ENCODE peak calls at places on chromosome X, in four cellular contexts. W is right lobe of liver, C is HCT116, O is GM12892. T is an unnamed sample.

GRCh38 chrX:42386681-42387080 is 391.3 kb downstream of the PPP1R2C start:
- DNase-seq in W (no peak), C (no peak), O (no peak), T (no peak)

GRCh38 chrX:43551590-43551989 is 104.5 kb upstream of the MAOA start:
- DNase-seq in O (no peak), C (no peak), W (no peak), T (no peak)

GRCh38 chrX:10169180-10169579 is 12.4 kb downstream of the CLCN4 start:
- DNase-seq in C (no peak), W (no peak), O (no peak), T (no peak)

GRCh38 chrX:154384284-154384892 is 5.3 kb downstream of the EMD start:
- DNase-seq in C (no peak), W (no peak), O (no peak), T (no peak)

GRCh38 chrX:9456250-9457074 is 8.4 kb upstream of the TBL1X start:
- DNase-seq in W (no peak), O (no peak), C (no peak), T (no peak)

GRCh38 chrX:112705726-112706125 is 26.0 kb upstream of the LHFPL1 start:
- DNase-seq in W (peak), O (no peak), C (no peak), T (no peak)

GRCh38 chrX:118239471-118239870 is 106.4 kb upstream of the WDR44 start:
- DNase-seq in C (no peak), O (no peak), W (no peak), T (no peak)

GRCh38 chrX:45191820-45192409 is 8.8 kb downstream of the DIPK2B start:
- DNase-seq in O (no peak), W (no peak), C (no peak), T (no peak)

GRCh38 chrX:7021991-7022390 is 125.5 kb upstream of the STS start:
- DNase-seq in W (no peak), C (no peak), O (no peak), T (no peak)

GRCh38 chrX:64908121-64908520 is 68.1 kb downstream of the ZC4H2 start:
- DNase-seq in W (no peak), C (no peak), O (no peak), T (no peak)

GRCh38 chrX:150357790-150358189 is 5.3 kb upstream of the MAMLD1 start:
- DNase-seq in O (no peak), W (no peak), C (no peak), T (no peak)

GRCh38 chrX:19888419-19888879 is 1.0 kb upstream of the SH3KBP1 start:
- DNase-seq in O (no peak), C (peak), W (no peak), T (peak)

GRCh38 chrX:145213504-145213903 is 33.8 kb upstream of the SPANXN1 start:
- DNase-seq in O (no peak), W (no peak), C (no peak), T (no peak)

GRCh38 chrX:42776195-42776594 is 1.8 kb downstream of the PPP1R2C start:
- DNase-seq in O (no peak), W (no peak), C (no peak), T (no peak)

GRCh38 chrX:23737413-23737812 is 5.7 kb downstream of the ACOT9 start:
- DNase-seq in C (no peak), O (no peak), W (no peak), T (no peak)

GRCh38 chrX:41276661-41277506 is 57.1 kb upstream of the DDX3X start:
- DNase-seq in O (no peak), W (no peak), C (no peak), T (no peak)

GRCh38 chrX:56618250-56618649 is 54.8 kb downstream of the UBQLN2 start:
- DNase-seq in O (no peak), C (no peak), W (no peak), T (no peak)

GRCh38 chrX:126065901-126066660 is 100.0 kb downstream of the DCAF12L2 start:
- DNase-seq in W (peak), O (no peak), C (no peak), T (no peak)

GRCh38 chrX:13934731-13935130 is 95.0 kb downstream of the GEMIN8 start:
- DNase-seq in C (no peak), W (no peak), O (no peak), T (no peak)

GRCh38 chrX:10634681-10635161 is 14.3 kb upstream of the MID1 start:
- DNase-seq in C (peak), O (no peak), W (no peak), T (no peak)

GRCh38 chrX:140767646-140768045 is 58.1 kb downstream of the LINC00632 start:
- DNase-seq in W (no peak), O (no peak), C (no peak), T (no peak)

GRCh38 chrX:22095306-22095705 is 63.2 kb downstream of the PHEX start:
- DNase-seq in O (no peak), C (no peak), W (no peak), T (no peak)

GRCh38 chrX:142040906-142041305 is 137.2 kb downstream of the MAGEC1 start:
- DNase-seq in O (no peak), C (no peak), W (no peak), T (no peak)

GRCh38 chrX:134525086-134525792 is 65.3 kb downstream of the HPRT1 start:
- DNase-seq in O (no peak), C (peak), W (no peak), T (no peak)

GRCh38 chrX:14913241-14913640 is 40.0 kb downstream of the MOSPD2 start:
- DNase-seq in W (no peak), C (no peak), O (no peak), T (no peak)

GRCh38 chrX:140501940-140502468 is 2.9 kb downstream of the SOX3 start:
- DNase-seq in O (no peak), W (no peak), C (no peak), T (no peak)

GRCh38 chrX:151161690-151162089 is 14.7 kb upstream of the GPR50 start:
- DNase-seq in W (no peak), C (no peak), O (no peak), T (no peak)

GRCh38 chrX:10722804-10723364 is 102.5 kb upstream of the MID1 start:
- DNase-seq in O (peak), W (no peak), C (peak), T (peak)

GRCh38 chrX:149493567-149494562 is 11.2 kb downstream of the IDS start:
- DNase-seq in O (no peak), C (no peak), W (no peak), T (no peak)

GRCh38 chrX:134236690-134237362 is at the start of gene CCDC160:
- DNase-seq in C (peak), W (peak), O (no peak), T (no peak)

GRCh38 chrX:150361777-150362351 is 1.3 kb upstream of the MAMLD1 start:
- DNase-seq in C (no peak), W (peak), O (no peak), T (no peak)

GRCh38 chrX:10615931-10616780 is 4.2 kb downstream of the MID1 start:
- DNase-seq in C (no peak), O (no peak), W (no peak), T (no peak)

GRCh38 chrX:41722816-41723215 is 1.2 kb upstream of the GPR82 start:
- DNase-seq in C (no peak), O (no peak), W (no peak), T (no peak)

GRCh38 chrX:12975999-12976558 is 1.2 kb downstream of the TMSB4X start:
- DNase-seq in W (peak), O (peak), C (no peak), T (no peak)

GRCh38 chrX:34656842-34657780 is at the start of gene TMEM47:
- DNase-seq in W (peak), C (no peak), O (no peak), T (peak)
- TF ChIP-seq POLR2A in W (peak), C (no peak), O (no peak), T (no peak)

GRCh38 chrX:38803286-38803608 is 2.0 kb downstream of the MID1IP1 start:
- DNase-seq in O (no peak), C (no peak), W (no peak), T (no peak)

GRCh38 chrX:38804481-38805293 is 3.4 kb downstream of the MID1IP1 start:
- DNase-seq in O (no peak), C (no peak), W (peak), T (no peak)

GRCh38 chrX:38806054-38806389 is 4.8 kb downstream of the MID1IP1 start:
- DNase-seq in W (no peak), C (no peak), O (no peak), T (no peak)

GRCh38 chrX:38805294-38806053 is 4.2 kb downstream of the MID1IP1 start:
- DNase-seq in C (no peak), O (peak), W (peak), T (no peak)

GRCh38 chrX:38803609-38804480 is 2.6 kb downstream of the MID1IP1 start:
- DNase-seq in W (peak), C (peak), O (peak), T (no peak)
- TF ChIP-seq POLR2A in W (peak), C (no peak), O (peak), T (peak)

GRCh38 chrX:119654112-119654531 is 38.8 kb downstream of the SEPTIN6 start:
- DNase-seq in W (no peak), O (no peak), C (no peak), T (no peak)

GRCh38 chrX:119659522-119659921 is 33.4 kb downstream of the SEPTIN6 start:
- DNase-seq in C (no peak), O (no peak), W (no peak), T (no peak)

DNA sequence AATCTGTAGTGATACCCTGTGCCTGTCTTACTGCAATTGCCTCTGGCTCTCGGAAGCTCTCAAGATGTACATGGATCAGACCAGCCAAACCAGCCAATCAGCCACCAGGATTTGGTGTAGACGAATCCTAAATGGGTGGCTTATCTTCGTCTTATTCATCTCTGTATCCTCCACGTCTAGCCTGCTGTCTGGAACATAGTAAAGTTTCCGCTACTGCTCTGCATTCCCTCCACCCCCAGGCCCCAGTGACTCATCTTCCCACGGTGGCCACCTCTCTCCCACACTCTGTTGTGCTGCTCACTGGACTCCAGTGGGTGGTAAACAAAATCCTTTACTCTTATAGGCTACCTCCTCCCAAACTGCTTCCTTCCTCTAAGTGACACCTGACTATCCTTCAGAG is 37.8 kb downstream of the SEPTIN6 start:
- DNase-seq in O (no peak), C (no peak), W (no peak), T (peak)
- TF ChIP-seq POLR2A in O (no peak), C (no peak), W (no peak), T (no peak)

GRCh38 chrX:39479856-39480255 is 617.9 kb downstream of the BCOR start:
- DNase-seq in W (no peak), O (no peak), C (no peak), T (no peak)

GRCh38 chrX:39487166-39488006 is 610.4 kb downstream of the BCOR start:
- DNase-seq in C (no peak), O (no peak), W (no peak), T (no peak)

GRCh38 chrX:39480966-39481365 is 616.8 kb downstream of the BCOR start:
- DNase-seq in C (no peak), O (no peak), W (no peak), T (no peak)

GRCh38 chrX:39484159-39484558 is 613.6 kb downstream of the BCOR start:
- DNase-seq in O (no peak), C (no peak), W (no peak), T (no peak)

DNA sequence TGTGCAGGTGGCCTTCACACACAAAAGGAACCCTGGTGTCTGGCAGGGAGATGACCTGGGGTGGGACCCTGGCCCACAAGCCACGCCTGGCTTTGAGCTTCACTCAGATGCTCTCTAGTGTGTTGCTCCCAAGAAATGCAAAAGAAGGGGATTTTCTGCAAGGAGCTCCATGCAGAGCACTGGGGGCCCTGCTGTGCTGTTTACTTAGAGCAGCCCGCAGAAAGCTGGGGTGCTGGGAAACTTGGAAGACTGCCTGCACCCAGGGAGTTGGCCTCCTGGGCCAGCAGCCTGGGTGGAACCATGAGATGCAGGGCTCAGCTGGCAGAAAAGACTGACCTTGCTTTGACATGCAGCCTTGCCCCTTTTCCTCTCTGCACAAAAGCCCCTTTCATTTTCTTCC is 613.1 kb downstream of the BCOR start:
- DNase-seq in W (no peak), C (no peak), O (no peak), T (no peak)
- TF ChIP-seq POLR2A in W (no peak), C (no peak), O (no peak), T (no peak)

GRCh38 chrX:47193475-47194241 is at the start of gene UBA1:
- DNase-seq in W (peak), C (peak), O (peak), T (peak)
- TF ChIP-seq POLR2A in W (peak), C (peak), O (peak), T (peak)

DNA sequence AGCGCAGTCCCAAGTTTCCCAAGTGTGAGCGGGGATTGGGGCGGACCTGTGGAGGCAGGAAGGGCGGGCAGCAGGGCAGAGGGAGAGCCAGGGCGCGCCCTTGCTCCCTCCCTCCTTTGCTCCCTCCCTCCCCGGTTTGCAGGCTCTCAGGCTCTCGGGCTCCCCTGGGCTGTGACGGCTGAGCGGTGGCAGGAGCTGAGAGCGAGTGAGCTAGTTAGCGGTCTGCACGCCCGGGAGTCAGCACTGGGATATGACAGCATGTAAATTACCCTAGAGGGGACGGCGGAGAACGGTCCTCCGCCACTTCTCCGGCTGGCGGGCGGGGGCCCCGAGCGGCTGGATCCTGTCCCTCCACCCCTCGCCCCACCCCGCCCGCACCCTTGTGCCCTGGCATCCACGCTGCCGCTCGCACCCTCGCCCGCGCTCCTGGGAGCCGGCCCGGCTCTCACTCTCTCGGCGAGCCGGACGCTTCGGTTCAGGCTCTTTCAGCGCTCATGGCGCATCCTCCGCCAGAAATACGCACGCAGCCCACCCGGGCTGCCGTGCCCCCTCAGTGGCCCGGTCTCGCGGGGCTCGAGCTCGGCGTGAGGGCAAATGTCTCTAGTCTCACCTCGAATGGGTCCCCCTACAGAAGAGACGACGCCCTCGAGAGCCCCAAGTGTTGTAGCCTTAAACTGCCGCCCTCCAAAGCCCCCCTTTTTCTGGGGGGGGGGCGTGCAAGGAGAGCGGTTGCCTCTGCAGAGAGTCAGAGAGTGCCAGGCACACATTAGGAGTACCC is at the start of gene TSC22D3:
- DNase-seq in C (peak), W (peak), O (peak), T (peak)
- TF ChIP-seq POLR2A in C (no peak), W (peak), O (no peak), T (no peak)

GRCh38 chrX:129144172-129145038 is 378.9 kb downstream of the SMARCA1 start:
- DNase-seq in W (no peak), O (no peak), C (no peak), T (no peak)
- TF ChIP-seq POLR2A in W (no peak), O (no peak), C (no peak), T (no peak)

GRCh38 chrX:1401611-1402430 is 9.9 kb upstream of the SLC25A6 start:
- DNase-seq in W (peak), C (no peak), O (no peak), T (no peak)
- TF ChIP-seq POLR2A in W (no peak), C (no peak), O (no peak), T (no peak)

GRCh38 chrX:119468930-119469635 is 839 bp downstream of the SLC25A5 start:
- DNase-seq in O (peak), C (peak), W (peak), T (peak)
- TF ChIP-seq POLR2A in O (peak), C (no peak), W (no peak), T (peak)

GRCh38 chrX:71118032-71118984 is at the start of gene MED12:
- DNase-seq in W (peak), O (peak), C (no peak), T (peak)
- TF ChIP-seq POLR2A in W (no peak), O (peak), C (peak), T (peak)